ENCODE peak calls at places on chromosomes 11 and 22, in seven cellular contexts. K is left ventricle myocardium inferior; Q is H9; C is CD4-positive, CD25-positive, alpha-beta regulatory T cell; U is OCI-LY7; W is tibial artery; D is heart right ventricle. Y is an unnamed sample.
A peak's percentile ranks its signal among the peaks of the same experiment; 100 is the strongest.

GRCh38 chr11:93229876-93230275 is 32.1 kb upstream of the SLC36A4 start:
- DNase-seq in K (no peak), Q (no peak), C (no peak), U (no peak), W (no peak), D (no peak), Y (no peak)

GRCh38 chr11:81377418-81377817 is 1356.2 kb downstream of the FAM181B start:
- DNase-seq in K (no peak), Q (peak; percentile 32), C (no peak), U (no peak), W (no peak), D (no peak), Y (no peak)

GRCh38 chr22:30968015-30968923 is at the start of gene MORC2:
- DNase-seq in K (no peak), Q (peak; percentile 86), C (no peak), U (no peak), W (no peak), D (no peak), Y (no peak)

GRCh38 chr22:25448435-25449051 is 115.9 kb upstream of the GRK3 start:
- DNase-seq in K (no peak), Q (no peak), C (peak; percentile 22), U (peak; percentile 21), W (no peak), D (no peak), Y (no peak)

GRCh38 chr11:124798991-124799383 is 1.2 kb downstream of the MSANTD2 start:
- DNase-seq in K (no peak), Q (no peak), C (peak; percentile 36), U (peak; percentile 35), W (no peak), D (no peak), Y (no peak)

GRCh38 chr11:119038884-119039283 is 8.2 kb upstream of the SLC37A4 start:
- DNase-seq in K (no peak), Q (no peak), C (no peak), U (no peak), W (no peak), D (no peak), Y (no peak)

GRCh38 chr11:44755553-44756505 is 29.1 kb downstream of the TSPAN18 start:
- DNase-seq in K (no peak), Q (peak; percentile 10), C (no peak), U (no peak), W (peak; percentile 57), D (peak; percentile 52), Y (no peak)

GRCh38 chr11:72722050-72722748 is 30.0 kb downstream of the ARAP1 start:
- DNase-seq in K (peak; percentile 88), Q (peak; percentile 82), C (peak; percentile 94), U (peak; percentile 91), W (peak; percentile 90), D (peak; percentile 84), Y (peak; percentile 79)

GRCh38 chr22:31556627-31557203 is 60.4 kb downstream of the SFI1 start:
- DNase-seq in K (no peak), Q (no peak), C (peak; percentile 49), U (peak; percentile 38), W (no peak), D (no peak), Y (no peak)

GRCh38 chr22:47094861-47095330 is 332.4 kb downstream of the TBC1D22A start:
- DNase-seq in K (no peak), Q (no peak), C (no peak), U (no peak), W (no peak), D (no peak), Y (no peak)

GRCh38 chr22:36238348-36239149 is 778 bp downstream of the APOL2 start:
- DNase-seq in K (no peak), Q (peak; percentile 18), C (no peak), U (peak; percentile 4), W (peak; percentile 54), D (no peak), Y (no peak)

GRCh38 chr11:112023104-112023503 is 2.1 kb upstream of the DLAT start:
- DNase-seq in K (no peak), Q (no peak), C (no peak), U (peak; percentile 18), W (no peak), D (no peak), Y (no peak)

GRCh38 chr11:110762596-110762995 is 50.4 kb upstream of the ARHGAP20 start:
- DNase-seq in K (no peak), Q (no peak), C (no peak), U (no peak), W (no peak), D (no peak), Y (no peak)

GRCh38 chr11:76604652-76605241 is 65.8 kb downstream of the LRRC32 start:
- DNase-seq in K (peak; percentile 69), Q (peak; percentile 18), C (no peak), U (no peak), W (peak; percentile 72), D (peak; percentile 68), Y (no peak)

GRCh38 chr11:106614280-106614679 is 404.0 kb downstream of the GUCY1A2 start:
- DNase-seq in K (no peak), Q (no peak), C (no peak), U (no peak), W (no peak), D (no peak), Y (no peak)

GRCh38 chr22:38874529-38875222 is 2.7 kb upstream of the CBX6 start:
- DNase-seq in K (no peak), Q (no peak), C (no peak), U (no peak), W (no peak), D (no peak), Y (no peak)

GRCh38 chr11:126468102-126468521 is 112.6 kb downstream of the ST3GAL4 start:
- DNase-seq in K (peak; percentile 27), Q (no peak), C (peak; percentile 45), U (no peak), W (peak; percentile 36), D (no peak), Y (no peak)
- H3K4me1 ChIP-seq in K (peaks cover 29% of the 10 kb centered on the region), Q (no peaks in the 10 kb centered on the region), C (peaks cover 38% of the 10 kb centered on the region), U (peaks cover 45% of the 10 kb centered on the region), W (peaks cover 3% of the 10 kb centered on the region), D (peaks cover 18% of the 10 kb centered on the region), Y (peaks cover 12% of the 10 kb centered on the region)

GRCh38 chr11:86949995-86950993 is 4.9 kb downstream of the FZD4 start:
- DNase-seq in K (no peak), Q (no peak), C (no peak), U (no peak), W (no peak), D (no peak), Y (no peak)
- H3K27ac ChIP-seq in K (peak overlapping the region; percentile 97), Q (no peak overlapping the region), C (no peak overlapping the region), U (no peak overlapping the region), W (peak overlapping the region; percentile 28), D (peak overlapping the region; percentile 37), Y (no peak overlapping the region)

GRCh38 chr22:49101225-49101624 is 726.4 kb downstream of the BRD1 start:
- DNase-seq in K (no peak), Q (no peak), C (no peak), U (no peak), W (no peak), D (no peak), Y (no peak)
- H3K9me3 ChIP-seq in K (no peaks in the 10 kb centered on the region), Q (no peaks in the 10 kb centered on the region), C (no peaks in the 10 kb centered on the region), U (no peaks in the 10 kb centered on the region), W (no peaks in the 10 kb centered on the region), D (no peaks in the 10 kb centered on the region), Y (no peaks in the 10 kb centered on the region)

DNA sequence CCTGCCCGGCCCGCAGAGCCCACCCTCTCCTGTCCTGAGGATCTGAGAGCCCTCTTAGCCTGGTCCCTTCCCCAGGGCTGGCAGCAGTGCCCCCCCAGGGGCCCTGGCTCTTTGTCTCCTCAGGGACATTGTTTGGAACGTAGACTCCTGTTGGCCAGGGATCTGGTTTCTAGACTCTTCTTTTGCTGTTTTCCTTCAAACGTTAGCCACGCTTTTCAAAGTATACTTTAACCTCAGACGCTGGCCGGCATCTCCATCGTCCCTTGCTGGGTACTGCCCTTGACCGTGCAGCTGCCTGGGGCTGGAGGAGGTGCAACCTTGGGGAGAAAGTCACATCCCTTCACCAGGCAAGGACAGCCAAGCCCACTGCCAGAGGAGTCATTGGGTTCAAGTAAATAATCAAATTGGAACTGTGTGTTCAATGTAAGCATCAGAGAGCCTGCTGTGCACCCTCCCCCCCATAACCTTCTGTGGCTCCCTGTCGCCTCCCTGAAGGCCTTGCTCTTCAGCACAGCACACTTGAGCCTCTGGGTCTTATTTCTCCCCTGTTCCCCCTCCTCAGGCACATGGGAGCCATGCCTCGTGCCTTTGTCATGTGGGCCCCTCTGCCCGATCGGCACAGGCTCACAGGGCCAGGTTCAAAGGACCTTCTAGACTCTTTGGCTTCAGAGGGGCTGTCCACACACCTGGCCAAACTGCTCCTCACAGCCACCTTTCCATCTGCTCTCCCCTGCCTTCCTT is 21.8 kb upstream of the WNT7B start:
- DNase-seq in K (peak; percentile 12), Q (no peak), C (no peak), U (no peak), W (no peak), D (no peak), Y (no peak)
- H3K4me1 ChIP-seq in K (peaks cover 95% of the 10 kb centered on the region), Q (no peaks in the 10 kb centered on the region), C (no peaks in the 10 kb centered on the region), U (peaks cover 43% of the 10 kb centered on the region), W (peaks cover 32% of the 10 kb centered on the region), D (peaks cover 96% of the 10 kb centered on the region), Y (peaks cover 9% of the 10 kb centered on the region)

GRCh38 chr11:68340784-68341556 is 28.6 kb downstream of the LRP5 start:
- DNase-seq in K (no peak), Q (no peak), C (peak; percentile 68), U (no peak), W (no peak), D (no peak), Y (no peak)
- H3K27ac ChIP-seq in K (peak overlapping the region; percentile 62), Q (no peak overlapping the region), C (peak overlapping the region; percentile 58), U (no peak overlapping the region), W (peak overlapping the region; percentile 91), D (no peak overlapping the region), Y (no peak overlapping the region)

GRCh38 chr22:49630448-49630946 is 197.2 kb downstream of the BRD1 start:
- DNase-seq in K (no peak), Q (no peak), C (no peak), U (no peak), W (no peak), D (no peak), Y (no peak)
- H3K9me3 ChIP-seq in K (no peaks in the 10 kb centered on the region), Q (no peaks in the 10 kb centered on the region), C (no peaks in the 10 kb centered on the region), U (no peaks in the 10 kb centered on the region), W (no peaks in the 10 kb centered on the region), D (no peaks in the 10 kb centered on the region), Y (no peaks in the 10 kb centered on the region)

DNA sequence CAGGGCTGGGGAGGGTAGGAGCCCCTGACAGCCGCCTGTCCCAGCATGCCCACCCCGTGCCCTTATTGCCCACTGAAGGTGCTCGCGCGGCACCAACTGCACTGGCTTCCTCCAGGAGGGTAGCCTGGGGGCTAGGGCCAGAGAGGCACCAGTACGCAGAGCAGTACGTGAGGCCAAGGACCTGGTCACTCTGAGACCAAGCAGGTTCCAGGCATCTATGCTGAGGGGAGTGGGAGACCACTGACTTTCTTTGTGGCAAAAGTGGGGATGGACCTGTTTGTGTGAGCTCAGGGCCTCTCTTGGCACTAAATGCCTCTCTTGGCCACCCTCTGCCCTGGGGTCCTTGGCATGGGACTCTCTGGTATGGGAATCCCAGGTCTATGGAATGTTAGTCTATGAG is 10.8 kb downstream of the GP1BB start:
- DNase-seq in K (no peak), Q (no peak), C (no peak), U (no peak), W (no peak), D (no peak), Y (no peak)
- H3K4me1 ChIP-seq in K (peaks cover 25% of the 10 kb centered on the region), Q (no peaks in the 10 kb centered on the region), C (peaks cover 11% of the 10 kb centered on the region), U (peaks cover 6% of the 10 kb centered on the region), W (peaks cover 9% of the 10 kb centered on the region), D (peaks cover 23% of the 10 kb centered on the region), Y (peaks cover 10% of the 10 kb centered on the region)

Y was measured in CD8-positive, alpha-beta T cell.